ENCODE peak calls at places on chromosomes 2 and 18, in seven cellular contexts. B is H1, G is IMR-90, S is mesendoderm, O is H9, N is mesenchymal stem cell, D is neuronal stem cell. I is an unnamed sample.

GRCh38 chr2:107001081-107001480 is 115.1 kb upstream of the ST6GAL2 start:
- DNase-seq in D (no peak), N (no peak), S (no peak), O (no peak), B (no peak), G (no peak), I (no peak)

GRCh38 chr2:239262484-239263230 is 138.2 kb downstream of the HDAC4 start:
- DNase-seq in D (no peak), G (no peak), S (no peak), B (no peak), O (no peak), N (no peak), I (no peak)

GRCh38 chr2:6780765-6781274 is 84.9 kb downstream of the CMPK2 start:
- DNase-seq in D (no peak), B (no peak), S (no peak), O (no peak), G (peak; percentile 24), N (peak; percentile 68), I (no peak)

GRCh38 chr18:60950634-60951033 is 382.6 kb upstream of the CDH20 start:
- DNase-seq in G (no peak), S (no peak), D (no peak), O (no peak), N (no peak), B (no peak), I (no peak)

GRCh38 chr2:109381327-109381820 is 232.4 kb downstream of the SEPTIN10 start:
- DNase-seq in S (no peak), O (peak; percentile 18), G (no peak), N (no peak), D (no peak), B (peak; percentile 13), I (no peak)

GRCh38 chr2:170815746-170816498 is 765 bp upstream of the GAD1 start:
- DNase-seq in O (peak; percentile 90), N (peak; percentile 57), B (peak; percentile 92), G (peak; percentile 21), S (peak; percentile 91), D (peak; percentile 84), I (peak; percentile 66)

GRCh38 chr2:230664844-230665243 is 47.8 kb upstream of the CAB39 start:
- DNase-seq in S (no peak), D (no peak), B (no peak), O (no peak), G (no peak), N (no peak), I (no peak)

GRCh38 chr2:108316194-108316880 is 27.6 kb downstream of the SULT1C2 start:
- DNase-seq in B (peak; percentile 65), O (peak; percentile 68), G (no peak), S (peak; percentile 25), N (no peak), D (no peak), I (no peak)

GRCh38 chr2:213151437-213152064 is at the start of gene IKZF2:
- DNase-seq in B (peak; percentile 78), O (peak; percentile 77), D (peak; percentile 92), S (peak; percentile 90), N (peak; percentile 88), G (peak; percentile 94), I (peak; percentile 89)

GRCh38 chr2:9269695-9270365 is 63.2 kb downstream of the ASAP2 start:
- DNase-seq in S (no peak), N (no peak), O (no peak), B (no peak), G (no peak), D (no peak), I (no peak)
- H3K27ac ChIP-seq in S (no peak overlapping the region), N (no peak overlapping the region), O (no peak overlapping the region), B (no peak overlapping the region), G (no peak overlapping the region), D (no peak overlapping the region), I (no peak overlapping the region)

GRCh38 chr2:181570833-181571661 is 85.9 kb downstream of the CERKL start:
- DNase-seq in N (peak; percentile 5), G (peak; percentile 6), B (no peak), S (no peak), D (no peak), O (no peak), I (no peak)
- H2BK5ac ChIP-seq in N (no peak overlapping the region), G (no peak overlapping the region), B (no peak overlapping the region), S (no peak overlapping the region), D (no peak overlapping the region), O (no peak overlapping the region), I (no peak overlapping the region)

GRCh38 chr2:44291281-44292248 is 16.3 kb downstream of the SLC3A1 start:
- DNase-seq in N (peak; percentile 87), S (peak; percentile 84), G (peak; percentile 75), D (no peak), B (no peak), O (peak; percentile 58), I (peak; percentile 80)
- H3K27ac ChIP-seq in N (peak overlapping the region; percentile 97), S (no peak overlapping the region), G (no peak overlapping the region), D (no peak overlapping the region), B (no peak overlapping the region), O (no peak overlapping the region), I (no peak overlapping the region)

GRCh38 chr2:37378411-37378810 is 34.0 kb downstream of the QPCT start:
- DNase-seq in O (no peak), G (peak; percentile 63), S (peak; percentile 61), D (no peak), B (peak; percentile 23), N (peak; percentile 60), I (peak; percentile 71)
- H2BK5ac ChIP-seq in O (no peak overlapping the region), G (no peak overlapping the region), S (peak overlapping the region; percentile 1), D (no peak overlapping the region), B (no peak overlapping the region), N (no peak overlapping the region), I (no peak overlapping the region)

GRCh38 chr2:62349788-62350187 is 153.9 kb downstream of the B3GNT2 start:
- DNase-seq in B (no peak), D (no peak), S (no peak), N (no peak), O (no peak), G (no peak), I (no peak)

GRCh38 chr2:62348700-62349099 is 152.8 kb downstream of the B3GNT2 start:
- DNase-seq in G (no peak), S (no peak), N (no peak), O (no peak), B (no peak), D (no peak), I (no peak)

GRCh38 chr2:62343636-62344349 is 147.9 kb downstream of the B3GNT2 start:
- DNase-seq in N (no peak), S (no peak), G (no peak), B (no peak), O (no peak), D (no peak), I (no peak)

GRCh38 chr2:62344472-62344871 is 148.6 kb downstream of the B3GNT2 start:
- DNase-seq in N (no peak), D (no peak), B (no peak), O (no peak), G (no peak), S (no peak), I (no peak)

DNA sequence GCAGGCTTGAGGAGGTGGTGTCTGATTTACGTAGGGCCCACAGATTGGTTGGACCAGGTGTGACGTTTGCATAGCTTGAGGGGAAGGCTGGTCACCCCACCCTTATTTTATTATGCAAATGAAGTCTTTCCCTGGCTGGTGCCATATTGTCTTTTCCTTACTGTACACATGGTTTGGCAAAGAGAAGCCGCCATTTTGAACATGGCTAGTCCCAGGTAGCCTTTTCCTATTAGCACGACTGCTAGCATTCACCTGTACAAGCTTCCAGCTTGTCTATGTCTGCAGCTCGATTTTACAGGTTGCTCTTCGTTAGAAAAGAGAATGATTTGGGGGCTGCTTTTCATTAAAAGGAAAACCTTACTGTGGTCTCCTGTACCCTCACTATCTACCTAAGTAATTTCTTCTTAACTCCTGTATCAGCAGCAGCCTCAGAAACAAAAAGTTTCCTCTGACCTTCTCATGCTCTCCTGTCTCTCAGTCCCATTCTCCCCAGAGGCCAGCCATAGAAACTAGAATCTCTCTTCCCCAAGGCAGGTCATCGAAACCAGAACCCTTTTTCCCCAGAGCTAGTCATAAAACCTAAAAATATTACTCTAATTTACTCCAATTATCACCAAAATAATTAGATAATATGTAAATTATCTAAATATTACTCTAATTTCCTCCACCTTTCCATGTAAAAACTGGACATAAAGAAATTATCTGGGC is 151.8 kb downstream of the B3GNT2 start:
- DNase-seq in D (no peak), B (no peak), G (no peak), S (no peak), N (no peak), O (no peak), I (no peak)
- H3K27ac ChIP-seq in D (no peak overlapping the region), B (no peak overlapping the region), G (no peak overlapping the region), S (no peak overlapping the region), N (no peak overlapping the region), O (no peak overlapping the region), I (no peak overlapping the region)

GRCh38 chr2:37768491-37768925 is 97.1 kb upstream of the CDC42EP3 start:
- DNase-seq in O (no peak), N (peak; percentile 90), B (no peak), D (no peak), S (peak; percentile 37), G (peak; percentile 92), I (peak; percentile 37)

GRCh38 chr2:37764739-37765138 is 93.3 kb upstream of the CDC42EP3 start:
- DNase-seq in G (no peak), O (no peak), B (no peak), N (peak; percentile 57), S (no peak), D (no peak), I (no peak)

GRCh38 chr2:37764108-37764507 is 92.7 kb upstream of the CDC42EP3 start:
- DNase-seq in G (no peak), D (no peak), B (no peak), O (no peak), N (no peak), S (no peak), I (no peak)

GRCh38 chr2:37766087-37766486 is 94.6 kb upstream of the CDC42EP3 start:
- DNase-seq in G (no peak), B (no peak), O (no peak), S (peak; percentile 73), N (peak; percentile 64), D (no peak), I (no peak)

DNA sequence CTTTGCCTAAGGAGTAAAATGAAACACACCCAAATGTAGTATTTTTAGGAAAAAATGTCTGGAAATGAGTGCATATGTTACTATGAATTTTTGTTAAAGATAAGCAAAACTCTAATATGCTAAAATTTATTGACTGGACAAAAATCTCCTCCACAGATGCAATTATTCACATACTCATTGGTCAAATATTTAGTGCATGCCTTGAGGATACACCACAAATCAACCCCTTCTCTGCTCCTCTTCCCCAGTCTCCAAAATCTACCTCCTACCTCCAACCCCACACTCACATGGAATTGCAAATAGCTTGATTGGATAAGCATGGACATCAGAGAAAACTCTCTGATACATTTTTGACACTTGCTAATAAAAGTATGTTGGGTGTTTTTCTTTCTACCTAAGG is 95.6 kb upstream of the CDC42EP3 start:
- DNase-seq in N (no peak), O (no peak), D (no peak), G (no peak), S (no peak), B (no peak), I (no peak)
- H2BK5ac ChIP-seq in N (peak overlapping the region; percentile 46), O (no peak overlapping the region), D (no peak overlapping the region), G (peak overlapping the region; percentile 100), S (no peak overlapping the region), B (no peak overlapping the region), I (peak overlapping the region; percentile 94)